ENCODE peak calls at places on chromosomes 6 and 20, in five cellular contexts. O is HT1080, H is GM12865, F is ovary, M is cerebellum. R is an unnamed sample.

GRCh38 chr20:60389882-60390281 is 431.7 kb downstream of the CDH26 start:
- DNase-seq in O (no peak), H (no peak), F (no peak), M (no peak), R (no peak)

GRCh38 chr6:166877906-166878305 is 78.4 kb downstream of the RNASET2 start:
- DNase-seq in O (peak; percentile 69), H (no peak), F (no peak), M (no peak), R (no peak)

GRCh38 chr20:18157102-18157501 is 19.4 kb downstream of the KAT14 start:
- DNase-seq in O (no peak), H (no peak), F (no peak), M (no peak), R (no peak)

GRCh38 chr6:163675611-163676010 is 261.1 kb downstream of the QKI start:
- DNase-seq in O (no peak), H (no peak), F (no peak), M (no peak), R (no peak)

GRCh38 chr6:110355727-110356126 is 2.4 kb downstream of the METTL24 start:
- DNase-seq in O (no peak), H (no peak), F (no peak), M (no peak), R (no peak)

GRCh38 chr6:99603421-99604160 is 3.0 kb upstream of the PRDM13 start:
- DNase-seq in O (no peak), H (peak; percentile 29), F (no peak), M (no peak), R (peak; percentile 48)

GRCh38 chr6:29554764-29555163 is 4.8 kb downstream of the UBD start:
- DNase-seq in O (no peak), H (no peak), F (no peak), M (no peak), R (no peak)

GRCh38 chr6:44009425-44010321 is 117.6 kb downstream of the MRPL14 start:
- DNase-seq in O (no peak), H (no peak), F (no peak), M (no peak), R (no peak)

GRCh38 chr6:332671-333070 is 40.4 kb downstream of the DUSP22 start:
- DNase-seq in O (peak; percentile 55), H (peak; percentile 74), F (no peak), M (no peak), R (no peak)

GRCh38 chr20:58384821-58385220 is 4.2 kb upstream of the VAPB start:
- DNase-seq in O (no peak), H (no peak), F (no peak), M (no peak), R (no peak)

GRCh38 chr6:11043961-11044711 is at the start of gene ELOVL2:
- DNase-seq in O (peak; percentile 37), H (peak; percentile 12), F (peak; percentile 31), M (peak; percentile 15), R (no peak)

GRCh38 chr20:12581644-12582350 is 427.0 kb upstream of the SPTLC3 start:
- DNase-seq in O (no peak), H (no peak), F (no peak), M (no peak), R (no peak)

GRCh38 chr20:21550587-21550986 is 36.7 kb upstream of the NKX2-2 start:
- DNase-seq in O (no peak), H (no peak), F (no peak), M (no peak), R (no peak)

GRCh38 chr6:106173480-106173879 is 87.3 kb downstream of the PRDM1 start:
- DNase-seq in O (no peak), H (no peak), F (no peak), M (no peak), R (no peak)

GRCh38 chr20:17822039-17822438 is 122.3 kb downstream of the BANF2 start:
- DNase-seq in O (no peak), H (peak; percentile 51), F (no peak), M (no peak), R (no peak)

GRCh38 chr6:142693446-142693845 is 251.5 kb downstream of the HIVEP2 start:
- DNase-seq in O (peak; percentile 87), H (no peak), F (no peak), M (no peak), R (no peak)

GRCh38 chr6:149733321-149733720 is 13.0 kb downstream of the NUP43 start:
- DNase-seq in O (no peak), H (no peak), F (no peak), M (no peak), R (no peak)

GRCh38 chr6:52306972-52307849 is 22.7 kb upstream of the MCM3 start:
- DNase-seq in O (no peak), H (no peak), F (no peak), M (no peak), R (peak; percentile 75)

GRCh38 chr6:19805146-19805515 is 32.0 kb upstream of the ID4 start:
- DNase-seq in O (no peak), H (no peak), F (no peak), M (no peak), R (no peak)

GRCh38 chr6:170221753-170222400 is 69.0 kb downstream of the DLL1 start:
- DNase-seq in O (no peak), H (no peak), F (peak; percentile 11), M (no peak), R (peak; percentile 41)

GRCh38 chr20:8132632-8133587 is 844 bp downstream of the PLCB1 start:
- DNase-seq in O (no peak), H (no peak), F (peak; percentile 40), M (peak; percentile 21), R (peak; percentile 61)

GRCh38 chr6:3119040-3119723 is 671 bp downstream of the BPHL start:
- DNase-seq in O (peak; percentile 29), H (no peak), F (no peak), M (peak; percentile 44), R (no peak)

GRCh38 chr6:11918021-11918738 is 93.9 kb upstream of the HIVEP1 start:
- DNase-seq in O (no peak), H (no peak), F (no peak), M (no peak), R (no peak)

GRCh38 chr20:43508106-43508505 is 609 bp downstream of the L3MBTL1 start:
- DNase-seq in O (no peak), H (no peak), F (no peak), M (no peak), R (no peak)

GRCh38 chr6:166551797-166552495 is 34.5 kb downstream of the RAMACL start:
- DNase-seq in O (no peak), H (no peak), F (no peak), M (no peak), R (no peak)

GRCh38 chr20:43681468-43681942 is 14.6 kb downstream of the MYBL2 start:
- DNase-seq in O (no peak), H (peak; percentile 78), F (no peak), M (peak; percentile 12), R (no peak)

GRCh38 chr6:38510205-38510604 is 129.5 kb downstream of the BTBD9 start:
- DNase-seq in O (peak; percentile 40), H (no peak), F (no peak), M (no peak), R (no peak)

R was measured in lower lobe of right lung.